ENCODE peak calls at places on chromosomes 4 and X, in four cellular contexts. L, I, E and S are unnamed samples.

GRCh38 chr4:11743236-11743635 is 314.5 kb upstream of the HS3ST1 start:
- DNase-seq in L (no peak), I (no peak), E (no peak), S (no peak)

GRCh38 chr4:145130788-145131398 is 32.8 kb downstream of the ABCE1 start:
- DNase-seq in L (no peak), I (no peak), E (peak), S (peak)

GRCh38 chrX:134202561-134202960 is 34.4 kb upstream of the CCDC160 start:
- DNase-seq in L (no peak), I (no peak), E (no peak), S (no peak)

GRCh38 chr4:5511791-5512190 is 196.6 kb downstream of the EVC2 start:
- DNase-seq in L (no peak), I (no peak), E (no peak), S (no peak)

GRCh38 chr4:108849611-108850406 is 87.0 kb upstream of the ETNPPL start:
- DNase-seq in L (no peak), I (peak), E (peak), S (no peak)

GRCh38 chrX:47145408-47146120 is 543 bp downstream of the RBM10 start:
- DNase-seq in L (no peak), I (no peak), E (no peak), S (no peak)

GRCh38 chrX:117969337-117969736 is 147.3 kb downstream of the KLHL13 start:
- DNase-seq in L (no peak), I (no peak), E (no peak), S (no peak)

GRCh38 chr4:20698382-20698781 is 1.9 kb upstream of the PACRGL start:
- DNase-seq in L (no peak), I (no peak), E (no peak), S (no peak)

GRCh38 chrX:147550217-147550616 is 361.5 kb upstream of the FMR1 start:
- DNase-seq in L (no peak), I (peak), E (no peak), S (no peak)

GRCh38 chr4:188023682-188024081 is 28.1 kb downstream of the ZFP42 start:
- DNase-seq in L (no peak), I (no peak), E (no peak), S (no peak)

GRCh38 chr4:5043579-5043978 is 7.7 kb upstream of the STK32B start:
- DNase-seq in L (no peak), I (no peak), E (no peak), S (no peak)

GRCh38 chr4:1249731-1250526 is 999 bp upstream of the CTBP1 start:
- DNase-seq in L (peak), I (peak), E (no peak), S (no peak)

GRCh38 chrX:40279762-40280161 is 182.0 kb upstream of the BCOR start:
- DNase-seq in L (no peak), I (no peak), E (no peak), S (no peak)

GRCh38 chrX:40281341-40282005 is 183.7 kb upstream of the BCOR start:
- DNase-seq in L (no peak), I (no peak), E (no peak), S (no peak)

GRCh38 chrX:40277672-40278071 is 179.9 kb upstream of the BCOR start:
- DNase-seq in L (no peak), I (no peak), E (no peak), S (no peak)

GRCh38 chrX:40278340-40279090 is 180.8 kb upstream of the BCOR start:
- DNase-seq in L (no peak), I (peak), E (no peak), S (no peak)

GRCh38 chrX:40279091-40279430 is 181.3 kb upstream of the BCOR start:
- DNase-seq in L (no peak), I (no peak), E (no peak), S (no peak)
- H3K4me3 ChIP-seq in L (no peak), I (no peak), E (no peak), S (no peak)

GRCh38 chr4:129167640-129168260 is 71.8 kb downstream of the C4orf33 start:
- DNase-seq in L (peak), I (peak), E (no peak), S (no peak)
- TF ChIP-seq CTCF in L (no peak), I (peak), E (peak), S (no peak)

DNA sequence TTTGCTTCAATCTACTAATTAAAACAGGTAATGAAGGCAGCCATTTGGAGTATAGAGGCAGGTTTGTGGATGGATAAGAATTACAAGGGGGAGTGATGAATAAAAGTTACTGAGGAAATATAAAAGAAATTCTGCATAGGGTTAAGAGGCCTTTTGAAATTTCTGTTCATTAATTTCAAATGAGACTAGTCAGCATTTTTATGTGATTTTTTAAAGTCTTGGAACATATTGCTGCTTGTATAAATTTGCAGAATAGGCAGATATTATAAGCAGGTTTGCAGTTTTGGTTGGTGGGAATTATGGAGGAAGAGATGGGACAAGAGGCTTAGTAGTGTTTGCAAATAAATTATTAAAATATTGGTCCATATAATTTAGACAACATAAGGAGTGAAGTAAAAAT is 750.4 kb upstream of the AGA start:
- DNase-seq in L (no peak), I (no peak), E (no peak), S (no peak)
- H3K4me3 ChIP-seq in L (no peak), I (no peak), E (no peak), S (no peak)

DNA sequence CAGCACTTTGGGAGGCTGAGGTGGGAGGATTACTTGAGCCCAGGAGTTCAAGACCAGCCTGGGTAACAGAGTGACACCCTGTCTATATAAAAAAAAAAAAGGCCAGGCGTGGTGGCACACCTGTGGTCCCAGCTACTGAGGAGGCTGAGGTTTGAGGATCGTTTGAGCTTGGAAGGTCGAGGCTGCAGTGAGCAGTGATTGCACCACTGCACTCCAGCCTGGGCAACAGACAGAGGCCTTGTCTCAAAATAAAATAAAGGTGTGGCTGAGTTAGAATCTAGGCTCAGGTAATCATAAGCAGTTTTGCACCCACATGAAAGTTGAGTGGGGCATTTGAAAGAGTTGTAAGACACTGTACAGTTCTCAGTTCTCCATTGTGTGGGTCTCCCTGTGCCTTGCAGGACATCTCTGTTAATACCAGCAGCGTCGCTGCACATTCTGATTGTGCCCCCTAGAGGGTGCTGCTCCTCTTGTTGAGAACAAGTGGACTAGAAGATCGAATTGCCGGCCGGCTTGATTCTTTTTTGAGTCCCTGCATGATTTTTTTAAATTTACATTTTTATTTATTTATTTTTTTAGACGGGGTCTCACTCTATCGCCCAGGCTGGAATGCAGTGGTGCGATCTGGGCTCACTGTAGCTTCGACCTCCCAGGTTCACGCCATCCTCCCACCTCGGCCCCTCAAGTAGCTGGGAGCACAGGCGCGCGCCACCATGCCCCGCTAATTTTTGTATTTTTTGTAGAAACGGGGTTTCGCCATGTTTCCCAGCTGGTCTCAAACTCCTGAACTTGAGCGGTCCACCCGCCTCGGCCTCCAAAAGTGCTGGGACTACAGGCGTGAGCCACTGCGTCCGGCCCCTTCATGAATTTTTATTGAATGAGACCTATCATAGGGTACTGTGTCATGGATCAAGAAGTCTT is 73.6 kb upstream of the RBMX start:
- DNase-seq in L (peak), I (peak), E (no peak), S (peak)
- TF ChIP-seq CTCF in L (peak), I (peak), E (peak), S (peak)

DNA sequence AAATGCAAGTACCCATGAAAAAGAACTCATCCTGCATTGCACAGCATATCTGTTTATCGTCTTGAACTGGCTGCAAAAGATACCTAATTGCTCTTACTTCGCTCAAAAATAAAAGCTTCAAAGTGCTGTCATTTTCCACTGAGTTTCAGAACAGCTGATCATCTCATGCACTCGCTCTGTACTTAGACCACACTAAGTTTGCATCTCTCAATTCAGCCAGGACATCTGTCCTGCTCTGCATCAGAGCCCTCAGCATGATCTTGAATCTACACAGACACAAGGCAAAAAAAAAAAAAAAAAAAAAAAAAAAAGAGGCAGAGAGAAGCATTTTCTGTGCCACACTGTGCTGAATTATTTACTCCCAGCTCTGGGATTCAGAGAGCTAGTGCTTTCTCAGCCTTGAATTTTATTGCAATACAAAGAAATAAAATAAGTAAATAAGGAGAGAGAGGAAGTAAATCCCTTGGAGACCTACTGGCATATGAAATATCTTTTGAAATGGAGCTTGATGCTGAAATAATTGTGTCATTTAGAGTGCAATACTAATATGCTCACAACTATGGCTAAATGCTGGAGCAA is 81.3 kb downstream of the PPP1R2C start:
- DNase-seq in L (no peak), I (no peak), E (no peak), S (no peak)
- H3K4me3 ChIP-seq in L (no peak), I (no peak), E (no peak), S (no peak)

DNA sequence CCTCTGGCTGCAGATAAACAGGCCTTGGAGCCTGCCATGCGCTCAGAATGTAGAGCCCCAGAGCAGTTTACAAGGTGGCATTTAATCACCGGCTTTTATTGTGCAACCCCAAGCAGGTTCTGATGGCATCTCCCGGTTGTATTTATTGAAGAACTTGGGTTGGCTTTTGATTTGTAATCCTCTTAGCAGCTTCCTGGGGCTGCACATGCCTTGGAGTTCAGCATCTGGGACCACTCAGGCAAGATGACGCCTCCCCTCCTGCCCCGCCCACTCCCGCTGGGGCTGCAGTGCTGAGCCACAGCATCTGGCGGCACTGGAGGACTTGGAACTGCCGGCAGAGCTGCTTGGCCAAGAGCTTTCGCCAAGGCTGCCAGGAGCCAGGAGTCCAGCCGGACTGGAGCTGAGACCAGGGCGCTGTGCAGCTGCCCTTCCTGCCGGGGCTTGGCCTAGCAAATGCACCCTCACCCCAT is 5.3 kb downstream of the HTRA3 start:
- DNase-seq in L (no peak), I (peak), E (peak), S (peak)
- TF ChIP-seq CTCF in L (no peak), I (peak), E (peak), S (peak)